ENCODE peak calls at places on chromosomes 7 and 10, in six cellular contexts. Z is EL, M is T1000, R is transverse colon, S is T-helper 17 cell, Y is NCI-H69. W is an unnamed sample.

GRCh38 chr10:117926491-117926890 is 120.2 kb downstream of the RAB11FIP2 start:
- DNase-seq in Z (no peak), R (no peak), S (no peak), Y (no peak), M (no peak), W (no peak)

GRCh38 chr10:123269017-123269552 is 114.9 kb downstream of the BUB3 start:
- DNase-seq in Y (no peak), M (no peak), Z (no peak), R (no peak), S (no peak), W (no peak)

GRCh38 chr10:31602541-31603244 is 283.7 kb downstream of the ZEB1 start:
- DNase-seq in Z (peak), Y (peak), S (no peak), R (peak), M (peak), W (peak)

GRCh38 chr7:25180592-25180923 is 47.7 kb downstream of the NPVF start:
- DNase-seq in Y (no peak), R (no peak), Z (no peak), S (no peak), M (no peak), W (no peak)

GRCh38 chr7:129009437-129009836 is 45.5 kb downstream of the TNPO3 start:
- DNase-seq in Z (no peak), M (no peak), Y (no peak), R (no peak), S (no peak), W (no peak)

GRCh38 chr7:97973206-97973658 is 16.8 kb downstream of the OCM2 start:
- DNase-seq in R (no peak), Y (peak), Z (no peak), M (no peak), S (no peak), W (peak)

GRCh38 chr7:64619705-64620104 is 46.2 kb upstream of the ZNF107 start:
- DNase-seq in M (no peak), Y (no peak), S (no peak), Z (no peak), R (no peak), W (no peak)

GRCh38 chr7:87600130-87601124 is at the start of gene ABCB1:
- DNase-seq in M (peak), R (peak), Y (peak), Z (peak), S (peak), W (peak)

GRCh38 chr7:50268990-50269389 is 35.5 kb upstream of the IKZF1 start:
- DNase-seq in S (no peak), R (no peak), M (no peak), Y (no peak), Z (no peak), W (no peak)

GRCh38 chr7:158257516-158258410 is 329.9 kb downstream of the PTPRN2 start:
- DNase-seq in Z (no peak), M (no peak), Y (no peak), R (no peak), S (no peak), W (no peak)

GRCh38 chr10:48187713-48188541 is 86.6 kb downstream of the FRMPD2 start:
- DNase-seq in R (no peak), Y (peak), M (no peak), S (no peak), Z (no peak), W (no peak)

GRCh38 chr7:137873524-137873923 is 26.8 kb upstream of the DGKI start:
- DNase-seq in S (no peak), M (peak), R (no peak), Y (no peak), Z (peak), W (no peak)

GRCh38 chr7:91239171-91239604 is 25.0 kb upstream of the FZD1 start:
- DNase-seq in S (no peak), R (no peak), M (no peak), Z (peak), Y (no peak), W (no peak)

GRCh38 chr7:35424869-35425495 is 171.1 kb upstream of the TBX20 start:
- DNase-seq in Y (peak), M (peak), R (peak), S (peak), Z (peak), W (peak)

GRCh38 chr7:497946-498655 is 21.5 kb downstream of the PDGFA start:
- DNase-seq in Y (no peak), Z (no peak), M (no peak), R (no peak), S (no peak), W (peak)

GRCh38 chr7:125363873-125364272 is 434.2 kb upstream of the POT1 start:
- DNase-seq in S (no peak), M (no peak), Y (no peak), Z (no peak), R (no peak), W (no peak)

GRCh38 chr10:110226926-110227641 is 19.7 kb downstream of the MXI1 start:
- DNase-seq in Z (peak), M (peak), S (peak), R (peak), Y (peak), W (peak)

GRCh38 chr10:77832243-77832642 is 94.3 kb downstream of the DLG5 start:
- DNase-seq in R (no peak), Z (no peak), Y (no peak), S (peak), M (no peak), W (no peak)

GRCh38 chr10:91758303-91759146 is 39.7 kb upstream of the TNKS2 start:
- DNase-seq in Y (peak), R (no peak), Z (peak), M (no peak), S (no peak), W (peak)

GRCh38 chr7:88169717-88170320 is 50.0 kb downstream of the SRI start:
- DNase-seq in Y (peak), R (no peak), M (no peak), S (no peak), Z (peak), W (peak)

GRCh38 chr10:112732277-112732891 is 217.7 kb upstream of the TCF7L2 start:
- DNase-seq in R (no peak), Y (peak), S (no peak), M (peak), Z (peak), W (peak)

GRCh38 chr7:48154792-48155413 is 16.4 kb upstream of the ABCA13 start:
- DNase-seq in S (no peak), M (peak), Z (peak), R (peak), Y (peak), W (no peak)